ENCODE peak calls at places on chromosomes 7 and 10, in four cellular contexts. Y, W, U and G are unnamed samples.

GRCh38 chr7:1247527-1248041 is 14.9 kb downstream of the UNCX start:
- DNase-seq in W (no peak), U (no peak), Y (no peak), G (no peak)

GRCh38 chr10:106387063-106387462 is 777.4 kb downstream of the SORCS1 start:
- DNase-seq in U (no peak), W (peak; percentile 53), Y (no peak), G (no peak)

GRCh38 chr7:33619264-33619663 is 286.1 kb upstream of the BMPER start:
- DNase-seq in Y (no peak), U (no peak), W (no peak), G (no peak)

GRCh38 chr7:28473567-28474266 is 61.4 kb downstream of the CREB5 start:
- DNase-seq in W (no peak), U (no peak), Y (no peak), G (no peak)

GRCh38 chr7:110762514-110762913 is 328.4 kb upstream of the LRRN3 start:
- DNase-seq in Y (no peak), U (no peak), W (peak; percentile 3), G (no peak)

GRCh38 chr10:130021373-130021950 is 57.4 kb upstream of the EBF3 start:
- DNase-seq in Y (no peak), U (no peak), W (peak; percentile 59), G (no peak)

GRCh38 chr7:92788559-92789183 is 47.7 kb downstream of the CDK6 start:
- DNase-seq in W (no peak), U (no peak), Y (no peak), G (no peak)

GRCh38 chr7:141356096-141356495 is 195.1 kb upstream of the AGK start:
- DNase-seq in U (no peak), Y (no peak), W (peak; percentile 43), G (no peak)

GRCh38 chr7:139560678-139561077 is 37.2 kb downstream of the CLEC2L start:
- DNase-seq in U (no peak), W (no peak), Y (no peak), G (no peak)

GRCh38 chr10:28314211-28314610 is 11.3 kb upstream of the MPP7 start:
- DNase-seq in Y (no peak), W (no peak), U (no peak), G (no peak)

GRCh38 chr10:63866747-63867140 is 345.5 kb downstream of the REEP3 start:
- DNase-seq in Y (no peak), W (peak; percentile 36), U (no peak), G (no peak)

GRCh38 chr10:3820255-3820654 is 35.2 kb upstream of the KLF6 start:
- DNase-seq in U (no peak), Y (no peak), W (peak; percentile 66), G (no peak)

GRCh38 chr10:31262672-31263071 is 56.3 kb upstream of the ZEB1 start:
- DNase-seq in W (peak; percentile 79), U (no peak), Y (no peak), G (no peak)